ENCODE peak calls at places on chromosomes 4 and X, in eight cellular contexts. E, Q, L, F, Y, D, X and N are unnamed samples.

GRCh38 chr4:137425281-137425680 is 107.0 kb downstream of the PCDH18 start:
- DNase-seq in E (no peak), Q (no peak), L (no peak), F (no peak), Y (no peak), D (no peak), X (no peak), N (no peak)

GRCh38 chrX:1554469-1555210 is 17.7 kb upstream of the P2RY8 start:
- DNase-seq in E (no peak), Q (no peak), L (no peak), F (no peak), Y (no peak), D (no peak), X (no peak), N (no peak)

GRCh38 chr4:152633118-152633517 is 46.7 kb downstream of the TMEM154 start:
- DNase-seq in E (no peak), Q (no peak), L (no peak), F (no peak), Y (no peak), D (no peak), X (no peak), N (no peak)

GRCh38 chr4:92516450-92516849 is 212.7 kb downstream of the GRID2 start:
- DNase-seq in E (no peak), Q (no peak), L (no peak), F (no peak), Y (no peak), D (no peak), X (no peak), N (no peak)

GRCh38 chrX:123464709-123465108 is 268.1 kb downstream of the THOC2 start:
- DNase-seq in E (no peak), Q (no peak), L (no peak), F (no peak), Y (no peak), D (no peak), X (no peak), N (no peak)

GRCh38 chr4:159105761-159106243 is 2.9 kb downstream of the RAPGEF2 start:
- DNase-seq in E (peak), Q (no peak), L (peak), F (peak), Y (no peak), D (peak), X (no peak), N (no peak)

GRCh38 chr4:165874799-165875371 is 1.8 kb downstream of the TLL1 start:
- DNase-seq in E (no peak), Q (peak), L (no peak), F (no peak), Y (peak), D (peak), X (peak), N (peak)

GRCh38 chrX:136823175-136823574 is 42.4 kb upstream of the ARHGEF6 start:
- DNase-seq in E (peak), Q (no peak), L (no peak), F (no peak), Y (peak), D (no peak), X (no peak), N (no peak)

GRCh38 chr4:107279729-107280128 is 243.6 kb upstream of the DKK2 start:
- DNase-seq in E (peak), Q (no peak), L (no peak), F (no peak), Y (peak), D (no peak), X (no peak), N (no peak)

GRCh38 chrX:43349363-43349762 is 306.7 kb upstream of the MAOA start:
- DNase-seq in E (peak), Q (no peak), L (peak), F (no peak), Y (peak), D (peak), X (peak), N (peak)

GRCh38 chr4:117700111-117700892 is 334.0 kb upstream of the NDST3 start:
- DNase-seq in E (no peak), Q (no peak), L (no peak), F (no peak), Y (peak), D (no peak), X (peak), N (no peak)

GRCh38 chrX:46865281-46865680 is 28.4 kb downstream of the RP2 start:
- DNase-seq in E (peak), Q (no peak), L (no peak), F (no peak), Y (peak), D (no peak), X (no peak), N (no peak)

GRCh38 chrX:120213438-120214265 is 37.0 kb upstream of the ZBTB33 start:
- DNase-seq in E (peak), Q (peak), L (peak), F (peak), Y (peak), D (peak), X (peak), N (peak)

GRCh38 chrX:52598886-52599285 is 55.8 kb downstream of the SSX7 start:
- DNase-seq in E (no peak), Q (no peak), L (no peak), F (no peak), Y (no peak), D (no peak), X (no peak), N (no peak)

GRCh38 chr4:168769416-168769815 is 240.6 kb downstream of the CBR4 start:
- DNase-seq in E (peak), Q (no peak), L (no peak), F (no peak), Y (peak), D (no peak), X (no peak), N (no peak)

GRCh38 chr4:174512745-174513144 is 9.5 kb downstream of the HPGD start:
- DNase-seq in E (no peak), Q (no peak), L (no peak), F (no peak), Y (no peak), D (no peak), X (no peak), N (no peak)

GRCh38 chr4:78949735-78950134 is 10.5 kb upstream of the PAQR3 start:
- DNase-seq in E (peak), Q (no peak), L (no peak), F (no peak), Y (no peak), D (no peak), X (no peak), N (no peak)

GRCh38 chrX:143580266-143580665 is 55.6 kb downstream of the SLITRK4 start:
- DNase-seq in E (no peak), Q (no peak), L (no peak), F (no peak), Y (peak), D (no peak), X (peak), N (no peak)

GRCh38 chr4:6257243-6258025 is 12.2 kb upstream of the WFS1 start:
- DNase-seq in E (no peak), Q (no peak), L (no peak), F (no peak), Y (no peak), D (no peak), X (no peak), N (no peak)

GRCh38 chr4:8703857-8704495 is 111.4 kb downstream of the CPZ start:
- DNase-seq in E (no peak), Q (no peak), L (no peak), F (peak), Y (no peak), D (no peak), X (no peak), N (no peak)

GRCh38 chrX:129932792-129933321 is 26.9 kb downstream of the UTP14A start:
- DNase-seq in E (peak), Q (no peak), L (no peak), F (no peak), Y (no peak), D (peak), X (no peak), N (no peak)

GRCh38 chr4:82842593-82842992 is 44.0 kb upstream of the SCD5 start:
- DNase-seq in E (peak), Q (no peak), L (no peak), F (no peak), Y (peak), D (no peak), X (no peak), N (no peak)

GRCh38 chr4:159487284-159487747 is 384.4 kb downstream of the RAPGEF2 start:
- DNase-seq in E (peak), Q (peak), L (peak), F (no peak), Y (peak), D (peak), X (peak), N (peak)

GRCh38 chrX:670596-670995 is 40.0 kb downstream of the SHOX start:
- DNase-seq in E (no peak), Q (no peak), L (no peak), F (no peak), Y (no peak), D (no peak), X (no peak), N (no peak)

GRCh38 chrX:151085207-151085606 is 91.2 kb upstream of the GPR50 start:
- DNase-seq in E (no peak), Q (no peak), L (no peak), F (no peak), Y (no peak), D (no peak), X (no peak), N (no peak)

GRCh38 chr4:25856756-25857155 is 6.0 kb downstream of the SEL1L3 start:
- DNase-seq in E (peak), Q (no peak), L (no peak), F (no peak), Y (peak), D (no peak), X (no peak), N (no peak)

GRCh38 chr4:182145360-182145905 is 97.8 kb upstream of the TENM3 start:
- DNase-seq in E (peak), Q (no peak), L (no peak), F (no peak), Y (peak), D (peak), X (no peak), N (no peak)

GRCh38 chrX:40012800-40013682 is 84.7 kb downstream of the BCOR start:
- DNase-seq in E (peak), Q (no peak), L (peak), F (peak), Y (peak), D (peak), X (peak), N (no peak)

GRCh38 chr4:21884615-21885014 is 64.0 kb downstream of the KCNIP4 start:
- DNase-seq in E (no peak), Q (no peak), L (no peak), F (no peak), Y (no peak), D (no peak), X (no peak), N (no peak)

GRCh38 chr4:21882050-21882839 is 66.3 kb downstream of the KCNIP4 start:
- DNase-seq in E (peak), Q (no peak), L (no peak), F (no peak), Y (no peak), D (no peak), X (no peak), N (no peak)

GRCh38 chr4:21879187-21879586 is 69.4 kb downstream of the KCNIP4 start:
- DNase-seq in E (peak), Q (no peak), L (no peak), F (no peak), Y (peak), D (no peak), X (no peak), N (no peak)
- TF ChIP-seq CTCF in E (no peak), Q (no peak), L (no peak), F (no peak), Y (no peak), D (no peak), X (peak), N (no peak)

GRCh38 chr4:149928507-149928906 is 112.9 kb upstream of the IQCM start:
- DNase-seq in E (no peak), Q (no peak), L (no peak), F (no peak), Y (no peak), D (no peak), X (no peak), N (no peak)

GRCh38 chr4:149927514-149927913 is 111.9 kb upstream of the IQCM start:
- DNase-seq in E (no peak), Q (no peak), L (no peak), F (no peak), Y (no peak), D (no peak), X (no peak), N (no peak)

DNA sequence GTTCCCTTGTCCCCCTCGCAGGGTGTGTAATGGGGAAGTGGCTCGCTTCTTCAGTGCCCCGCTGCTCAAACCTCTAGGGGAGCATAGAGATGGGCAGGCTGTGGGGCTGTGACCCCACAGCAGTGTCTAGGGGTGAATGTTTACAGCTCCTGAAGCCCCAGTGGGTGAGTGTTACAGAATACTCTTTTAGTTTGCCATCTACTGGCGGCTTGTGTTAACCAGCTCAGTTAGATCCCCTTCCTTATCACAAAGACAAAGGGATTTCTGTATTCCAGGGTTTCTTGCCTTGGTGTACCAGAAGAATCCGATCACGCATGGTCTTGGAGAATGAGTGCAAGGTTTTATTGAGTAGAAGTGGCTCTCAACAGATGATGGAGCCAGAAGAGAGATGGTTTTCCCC is 108.1 kb upstream of the IQCM start:
- DNase-seq in E (no peak), Q (no peak), L (no peak), F (no peak), Y (no peak), D (no peak), X (no peak), N (no peak)
- TF ChIP-seq CTCF in E (no peak), Q (no peak), L (no peak), F (no peak), Y (no peak), D (no peak), X (no peak), N (no peak)

GRCh38 chr4:66000500-66001117 is 330.3 kb upstream of the EPHA5 start:
- DNase-seq in E (no peak), Q (no peak), L (no peak), F (no peak), Y (no peak), D (no peak), X (peak), N (no peak)
- TF ChIP-seq CTCF in E (no peak), Q (no peak), L (no peak), F (no peak), Y (no peak), D (no peak), X (no peak), N (no peak)

GRCh38 chr4:47122592-47123291 is 91.4 kb downstream of the GABRB1 start:
- DNase-seq in E (peak), Q (peak), L (peak), F (peak), Y (peak), D (peak), X (peak), N (peak)
- TF ChIP-seq CTCF in E (peak), Q (peak), L (peak), F (peak), Y (peak), D (peak), X (peak), N (peak)

GRCh38 chr4:155999743-156000142 is 46.1 kb upstream of the CTSO start:
- DNase-seq in E (no peak), Q (no peak), L (peak), F (no peak), Y (no peak), D (peak), X (peak), N (peak)
- TF ChIP-seq CTCF in E (no peak), Q (peak), L (peak), F (no peak), Y (no peak), D (peak), X (peak), N (peak)

GRCh38 chrX:134418317-134419113 is 41.5 kb upstream of the HPRT1 start:
- DNase-seq in E (no peak), Q (no peak), L (no peak), F (no peak), Y (no peak), D (no peak), X (no peak), N (no peak)

GRCh38 chrX:134426285-134426684 is 33.7 kb upstream of the HPRT1 start:
- DNase-seq in E (no peak), Q (no peak), L (no peak), F (no peak), Y (no peak), D (no peak), X (peak), N (no peak)

GRCh38 chrX:134419784-134420183 is 40.2 kb upstream of the HPRT1 start:
- DNase-seq in E (no peak), Q (no peak), L (no peak), F (no peak), Y (no peak), D (no peak), X (no peak), N (no peak)

DNA sequence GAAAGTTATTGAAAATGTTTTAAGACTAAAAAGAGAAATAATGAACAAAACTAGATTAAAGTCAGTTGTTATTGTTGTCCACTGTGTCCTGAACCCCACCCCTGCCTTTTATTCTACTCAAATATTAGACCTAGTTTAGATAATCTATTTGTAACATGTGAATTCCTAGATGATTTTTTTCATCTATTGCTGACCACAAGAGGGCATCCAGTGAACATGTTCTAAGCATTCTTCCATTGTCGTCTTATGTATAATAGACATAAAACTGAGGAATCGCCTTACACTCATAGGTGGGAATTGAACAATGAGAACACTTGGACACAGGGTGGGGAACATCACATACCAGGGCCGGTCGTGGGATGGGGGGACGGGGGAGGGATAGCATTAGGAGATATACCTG is 36.4 kb upstream of the HPRT1 start:
- DNase-seq in E (peak), Q (no peak), L (no peak), F (no peak), Y (peak), D (no peak), X (peak), N (no peak)
- TF ChIP-seq CTCF in E (peak), Q (peak), L (no peak), F (no peak), Y (peak), D (no peak), X (peak), N (peak)

GRCh38 chr4:147060171-147060931 is 114.7 kb upstream of the TTC29 start:
- DNase-seq in E (peak), Q (no peak), L (no peak), F (peak), Y (no peak), D (no peak), X (no peak), N (no peak)

GRCh38 chr4:147057631-147057980 is 111.9 kb upstream of the TTC29 start:
- DNase-seq in E (peak), Q (no peak), L (no peak), F (no peak), Y (peak), D (no peak), X (no peak), N (no peak)

GRCh38 chr4:147054241-147054902 is 108.7 kb upstream of the TTC29 start:
- DNase-seq in E (no peak), Q (no peak), L (no peak), F (no peak), Y (peak), D (no peak), X (no peak), N (no peak)

GRCh38 chr4:147059064-147059731 is 113.5 kb upstream of the TTC29 start:
- DNase-seq in E (no peak), Q (no peak), L (no peak), F (no peak), Y (no peak), D (no peak), X (no peak), N (no peak)

DNA sequence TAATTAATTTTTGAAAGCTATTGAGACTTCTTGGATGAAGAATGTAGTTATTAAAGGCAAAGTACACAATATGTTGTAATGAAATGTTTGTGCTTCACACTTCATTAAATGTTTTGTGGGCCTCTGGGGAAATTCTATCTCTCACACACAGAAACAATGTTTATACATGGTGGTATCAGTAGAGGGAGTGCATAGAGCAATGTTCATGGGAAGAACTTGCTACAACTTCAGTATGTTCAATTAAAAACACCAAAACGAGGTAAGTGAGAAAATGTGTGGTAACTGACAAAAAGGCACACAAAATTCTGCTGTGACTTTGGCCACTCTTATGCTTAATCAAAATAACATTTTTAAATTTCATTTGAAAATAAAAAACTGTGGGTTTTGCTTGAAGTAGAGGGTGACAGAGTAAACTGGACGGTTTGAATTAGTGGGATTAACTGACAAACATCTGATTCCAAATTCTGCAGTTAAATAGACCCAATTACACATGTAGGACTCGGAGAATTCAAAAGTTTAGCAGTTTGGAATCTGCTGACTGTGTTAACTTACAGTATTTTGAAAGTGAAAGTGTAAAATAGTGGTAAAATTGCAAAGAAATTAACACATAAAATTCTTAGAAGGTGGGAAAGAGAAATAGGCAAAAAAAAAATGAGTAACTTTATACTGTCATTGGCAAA is 111.4 kb upstream of the TTC29 start:
- DNase-seq in E (peak), Q (no peak), L (no peak), F (no peak), Y (peak), D (no peak), X (no peak), N (no peak)
- TF ChIP-seq CTCF in E (peak), Q (no peak), L (no peak), F (no peak), Y (no peak), D (no peak), X (no peak), N (no peak)

DNA sequence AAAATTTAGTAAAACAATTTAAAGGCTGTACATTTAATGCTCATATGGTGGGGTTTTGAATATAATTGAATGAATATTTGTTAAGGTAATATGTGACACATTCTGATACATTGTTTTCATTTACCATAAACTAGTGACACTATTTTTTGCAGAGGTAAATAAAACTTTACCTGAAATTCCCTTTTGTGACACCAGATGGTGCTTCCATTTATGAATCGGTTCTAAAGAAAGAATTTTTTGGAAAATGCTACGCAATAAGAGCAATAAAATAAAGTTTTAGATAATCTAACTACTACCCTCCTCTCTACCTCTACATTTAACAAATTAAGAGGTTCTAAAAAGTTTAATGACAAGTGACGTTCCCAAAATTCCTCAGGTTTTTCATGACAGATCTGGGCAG is 448.9 kb downstream of the MAGEB5 start:
- DNase-seq in E (no peak), Q (no peak), L (no peak), F (no peak), Y (no peak), D (no peak), X (no peak), N (no peak)
- TF ChIP-seq CTCF in E (no peak), Q (peak), L (no peak), F (no peak), Y (no peak), D (no peak), X (no peak), N (peak)